ENCODE peak calls at places on chromosomes 3 and 15, in eight cellular contexts. B is GM12878; K is CD8-positive, alpha-beta T cell; R is cardiac muscle cell; D is astrocyte of the spinal cord; E is adrenal gland; U is fibroblast of lung; L is GM23338. H is an unnamed sample.

GRCh38 chr3:99753268-99753975 is 64.2 kb upstream of the CMSS1 start:
- DNase-seq in B (peak; percentile 40), K (no peak), R (peak; percentile 93), D (peak; percentile 85), E (no peak), U (peak; percentile 91), L (peak; percentile 84), H (peak; percentile 88)

GRCh38 chr3:146464005-146464595 is 5.3 kb downstream of the PLSCR2 start:
- DNase-seq in B (no peak), K (no peak), R (peak; percentile 25), D (peak; percentile 59), E (no peak), U (peak; percentile 71), L (no peak), H (peak; percentile 81)

GRCh38 chr3:123085293-123085949 is 18.6 kb downstream of the PDIA5 start:
- DNase-seq in B (no peak), K (no peak), R (no peak), D (no peak), E (no peak), U (no peak), L (no peak), H (no peak)

GRCh38 chr15:73239564-73240208 is 129.1 kb downstream of the HCN4 start:
- DNase-seq in B (no peak), K (no peak), R (no peak), D (no peak), E (no peak), U (peak; percentile 9), L (peak; percentile 34), H (no peak)

GRCh38 chr3:31908391-31909097 is 72.5 kb downstream of the OSBPL10 start:
- DNase-seq in B (no peak), K (no peak), R (no peak), D (peak; percentile 20), E (no peak), U (peak; percentile 26), L (no peak), H (peak; percentile 58)

GRCh38 chr3:133374706-133375105 is 25.1 kb upstream of the BFSP2 start:
- DNase-seq in B (no peak), K (no peak), R (peak; percentile 14), D (peak; percentile 39), E (no peak), U (no peak), L (no peak), H (no peak)

GRCh38 chr3:73623996-73624362 is 762 bp downstream of the PDZRN3 start:
- DNase-seq in B (no peak), K (no peak), R (peak; percentile 79), D (peak; percentile 73), E (peak; percentile 62), U (peak; percentile 77), L (peak; percentile 88), H (peak; percentile 75)

GRCh38 chr3:177932346-177932745 is 603.9 kb upstream of the KCNMB2 start:
- DNase-seq in B (no peak), K (no peak), R (peak; percentile 20), D (no peak), E (no peak), U (no peak), L (no peak), H (no peak)

GRCh38 chr15:61228025-61228901 is 839 bp downstream of the RORA start:
- DNase-seq in B (no peak), K (no peak), R (peak; percentile 40), D (peak; percentile 24), E (peak; percentile 24), U (peak; percentile 45), L (peak; percentile 51), H (peak; percentile 40)

GRCh38 chr15:57505949-57506391 is 85.7 kb upstream of the MYZAP start:
- DNase-seq in B (no peak), K (no peak), R (peak; percentile 67), D (peak; percentile 87), E (no peak), U (peak; percentile 70), L (peak; percentile 15), H (no peak)

GRCh38 chr15:101611580-101612299 is 40.4 kb downstream of the TM2D3 start:
- DNase-seq in B (no peak), K (no peak), R (no peak), D (no peak), E (no peak), U (no peak), L (no peak), H (no peak)

GRCh38 chr3:25532763-25533162 is 104.7 kb downstream of the RARB start:
- DNase-seq in B (no peak), K (no peak), R (no peak), D (no peak), E (no peak), U (peak; percentile 20), L (peak; percentile 64), H (peak; percentile 41)

GRCh38 chr3:126127904-126128303 is 44.0 kb upstream of the SLC41A3 start:
- DNase-seq in B (no peak), K (no peak), R (no peak), D (no peak), E (peak; percentile 13), U (no peak), L (no peak), H (no peak)

GRCh38 chr3:36362216-36362615 is 18.1 kb upstream of the STAC start:
- DNase-seq in B (no peak), K (no peak), R (no peak), D (peak; percentile 39), E (peak; percentile 35), U (no peak), L (no peak), H (peak; percentile 35)

GRCh38 chr3:36364260-36364659 is 16.0 kb upstream of the STAC start:
- DNase-seq in B (no peak), K (no peak), R (no peak), D (no peak), E (no peak), U (no peak), L (no peak), H (no peak)

GRCh38 chr3:36365829-36366228 is 14.5 kb upstream of the STAC start:
- DNase-seq in B (no peak), K (no peak), R (no peak), D (no peak), E (no peak), U (no peak), L (no peak), H (no peak)

GRCh38 chr3:36362973-36363372 is 17.3 kb upstream of the STAC start:
- DNase-seq in B (no peak), K (no peak), R (peak; percentile 43), D (peak; percentile 57), E (peak; percentile 71), U (peak; percentile 29), L (peak; percentile 28), H (peak; percentile 70)

GRCh38 chr3:36366308-36366707 is 14.0 kb upstream of the STAC start:
- DNase-seq in B (no peak), K (no peak), R (no peak), D (no peak), E (no peak), U (no peak), L (no peak), H (no peak)
- H3K4me3 ChIP-seq in B (no peak overlapping the region), K (no peak overlapping the region), R (no peak overlapping the region), D (no peak overlapping the region), E (no peak overlapping the region), U (no peak overlapping the region), L (no peak overlapping the region), H (no peak overlapping the region)

DNA sequence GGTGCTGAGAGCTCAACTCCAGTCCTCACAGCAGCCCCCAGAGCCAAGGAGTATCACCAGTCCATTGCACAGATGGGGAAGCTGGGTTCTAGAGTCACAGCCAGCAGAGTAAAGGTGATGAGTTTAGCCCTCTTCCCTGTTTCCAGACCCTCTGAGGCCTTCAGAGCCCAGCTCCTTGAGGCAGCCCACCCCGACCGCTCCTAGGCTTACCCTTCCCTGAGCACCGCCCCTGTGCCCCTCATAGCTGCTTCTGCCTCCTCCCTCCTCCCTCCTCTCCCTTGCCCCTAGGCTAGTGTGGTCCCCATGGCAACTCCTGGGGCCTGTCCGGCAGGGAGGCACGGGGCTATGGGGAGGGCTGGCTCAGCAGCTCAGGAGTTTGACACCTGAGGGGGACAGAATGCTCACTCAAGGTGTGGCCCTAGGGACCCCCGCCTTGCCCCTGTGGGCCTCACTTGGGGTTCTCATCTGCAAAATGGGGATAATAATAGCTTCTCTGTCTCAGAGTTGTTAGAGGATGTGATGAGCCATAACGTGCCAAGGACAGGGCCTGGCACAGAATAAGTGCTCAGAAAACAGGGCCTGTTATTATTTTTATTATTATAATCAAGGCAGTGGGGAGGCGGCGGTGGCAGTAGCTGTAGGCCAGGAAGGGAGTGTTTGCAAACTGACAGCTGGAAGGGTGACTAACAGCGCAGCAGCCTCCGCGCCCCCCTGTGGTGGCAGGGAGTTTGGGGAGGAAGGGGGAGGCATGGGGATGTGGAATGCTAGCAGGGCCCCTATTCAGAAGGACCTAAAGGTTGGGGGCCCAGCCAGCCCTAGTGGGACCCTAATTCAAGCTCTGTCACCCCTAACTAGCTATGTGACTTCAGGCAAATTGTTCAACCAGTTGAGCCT is 11.5 kb downstream of the CSK start:
- DNase-seq in B (no peak), K (peak; percentile 60), R (peak; percentile 30), D (peak; percentile 32), E (no peak), U (no peak), L (peak; percentile 36), H (no peak)
- TF ChIP-seq CTCF in B (peak; percentile 63), K (peak; percentile 66), R (peak; percentile 37), D (peak; percentile 30), E (no peak), U (peak; percentile 13), L (no peak), H (no peak)

DNA sequence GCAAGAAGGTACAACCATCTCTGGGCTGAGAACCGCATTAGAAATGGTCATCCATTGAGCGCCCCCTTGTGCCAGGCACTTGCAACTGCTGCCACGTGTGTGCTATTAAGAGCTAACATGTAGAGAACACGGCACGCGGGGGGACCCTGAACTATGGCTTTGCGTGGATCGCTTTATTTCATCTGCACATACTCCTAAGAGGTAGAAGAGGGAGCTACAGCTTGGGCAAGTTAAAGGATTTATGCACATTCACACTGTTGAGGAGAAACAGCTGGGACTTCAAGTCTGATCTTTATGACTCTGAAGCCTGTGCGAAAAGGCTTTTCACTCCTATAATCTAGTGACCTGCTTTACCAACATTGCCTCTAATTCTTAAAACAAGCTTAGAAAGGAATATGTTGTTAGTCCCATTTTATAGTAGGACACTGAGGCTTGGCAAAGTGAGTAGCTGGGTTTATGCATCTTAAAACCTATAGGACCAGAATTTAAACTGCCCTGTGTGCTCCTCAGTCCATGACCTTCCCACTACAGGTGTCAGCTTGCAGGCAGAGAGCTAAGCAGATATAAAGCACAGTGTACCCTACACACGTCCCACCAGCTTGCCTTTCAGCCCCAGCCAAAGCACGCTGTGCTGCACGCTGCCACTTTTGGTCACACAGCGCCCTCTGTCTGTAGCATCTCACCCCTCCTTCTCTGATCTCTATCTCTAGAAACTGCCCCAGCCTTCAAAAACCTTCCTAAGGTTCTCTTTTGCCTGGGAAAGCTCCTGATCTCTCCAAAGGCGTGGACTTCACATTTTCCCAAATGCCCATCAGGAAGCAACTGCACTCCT is 57.8 kb downstream of the STARD5 start:
- DNase-seq in B (no peak), K (peak; percentile 64), R (peak; percentile 86), D (peak; percentile 76), E (peak; percentile 88), U (peak; percentile 82), L (peak; percentile 91), H (peak; percentile 82)
- H3K4me3 ChIP-seq in B (no peak overlapping the region), K (peak overlapping the region; percentile 9), R (no peak overlapping the region), D (no peak overlapping the region), E (no peak overlapping the region), U (peak overlapping the region; percentile 20), L (peak overlapping the region; percentile 38), H (no peak overlapping the region)

DNA sequence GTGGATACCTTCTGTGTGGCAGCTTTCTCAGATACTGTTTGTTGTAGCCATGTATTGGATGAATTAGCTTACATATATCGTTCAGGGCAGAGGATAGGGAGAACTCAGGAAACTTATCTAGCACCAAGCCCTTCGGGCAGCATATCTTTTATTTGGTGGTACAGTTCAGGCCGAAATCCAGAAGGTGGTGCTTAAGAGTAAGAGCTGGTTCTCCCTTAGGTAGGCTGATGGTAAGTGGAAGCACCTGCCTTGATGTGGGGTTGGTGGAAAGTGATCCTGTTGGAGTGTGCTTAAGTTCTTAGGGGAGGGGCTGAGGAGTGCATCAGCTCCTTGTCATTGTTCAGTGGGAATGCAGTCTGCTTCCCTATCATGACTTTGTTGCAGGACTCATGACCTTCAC is 187.5 kb downstream of the DOCK3 start:
- DNase-seq in B (no peak), K (no peak), R (no peak), D (no peak), E (no peak), U (no peak), L (peak; percentile 53), H (no peak)
- TF ChIP-seq CTCF in B (peak; percentile 25), K (no peak), R (no peak), D (no peak), E (no peak), U (no peak), L (peak; percentile 46), H (no peak)

H was measured in fibroblast of mammary gland.